ENCODE peak calls at places on chromosomes 13 and 19, in ten cellular contexts. A is Peyer's patch, L is heart right ventricle, K is lung, P is IMR-90, D is tibial nerve, E is AG10803, T is epithelial cell of esophagus, Q is Caco-2, C is cardiac fibroblast. H is an unnamed sample.

GRCh38 chr19:16160943-16161560 is 12.3 kb downstream of the CIB3 start:
- DNase-seq in A (no peak), L (no peak), K (no peak), P (peak), D (no peak), E (peak), T (peak), Q (no peak), C (peak), H (peak)

GRCh38 chr19:31553112-31553843 is 204.0 kb upstream of the TSHZ3 start:
- DNase-seq in A (no peak), L (no peak), K (no peak), P (no peak), D (no peak), E (no peak), T (peak), Q (no peak), C (no peak), H (no peak)

GRCh38 chr19:49490287-49491029 is 3.0 kb downstream of the RPL13A start:
- DNase-seq in A (no peak), L (no peak), K (no peak), P (no peak), D (no peak), E (no peak), T (no peak), Q (no peak), C (no peak), H (no peak)

GRCh38 chr19:5803752-5804515 is 933 bp upstream of the NRTN start:
- DNase-seq in A (peak), L (peak), K (peak), P (peak), D (peak), E (peak), T (peak), Q (peak), C (peak), H (peak)

GRCh38 chr19:35774274-35775045 is 904 bp upstream of the ARHGAP33 start:
- DNase-seq in A (no peak), L (no peak), K (no peak), P (no peak), D (no peak), E (no peak), T (no peak), Q (no peak), C (no peak), H (no peak)

GRCh38 chr19:5050905-5051304 is 82.0 kb downstream of the KDM4B start:
- DNase-seq in A (no peak), L (no peak), K (no peak), P (no peak), D (no peak), E (no peak), T (no peak), Q (no peak), C (no peak), H (no peak)

GRCh38 chr13:20492641-20493040 is 33.0 kb downstream of the CRYL1 start:
- DNase-seq in A (no peak), L (no peak), K (no peak), P (peak), D (no peak), E (no peak), T (peak), Q (peak), C (peak), H (peak)

GRCh38 chr19:50198431-50199253 is 4.8 kb upstream of the MYH14 start:
- DNase-seq in A (no peak), L (peak), K (no peak), P (no peak), D (peak), E (no peak), T (no peak), Q (no peak), C (peak), H (no peak)

GRCh38 chr13:93882086-93882651 is 597.3 kb downstream of the DCT start:
- DNase-seq in A (no peak), L (no peak), K (no peak), P (peak), D (no peak), E (no peak), T (no peak), Q (no peak), C (no peak), H (no peak)

GRCh38 chr19:18310966-18311365 is 11.9 kb downstream of the LSM4 start:
- DNase-seq in A (no peak), L (no peak), K (no peak), P (no peak), D (no peak), E (no peak), T (no peak), Q (no peak), C (no peak), H (no peak)

GRCh38 chr19:18765224-18765623 is 25.9 kb downstream of the COMP start:
- DNase-seq in A (no peak), L (no peak), K (no peak), P (no peak), D (no peak), E (no peak), T (peak), Q (no peak), C (no peak), H (no peak)

GRCh38 chr13:36919206-36919832 is 719 bp downstream of the SMAD9 start:
- DNase-seq in A (no peak), L (peak), K (peak), P (peak), D (peak), E (peak), T (no peak), Q (no peak), C (peak), H (peak)

GRCh38 chr13:98719527-98720250 is 32.8 kb downstream of the SLC15A1 start:
- DNase-seq in A (no peak), L (no peak), K (no peak), P (no peak), D (no peak), E (no peak), T (no peak), Q (no peak), C (no peak), H (no peak)

GRCh38 chr13:77511552-77511951 is 24.0 kb upstream of the SCEL start:
- DNase-seq in A (no peak), L (no peak), K (no peak), P (no peak), D (no peak), E (no peak), T (peak), Q (no peak), C (no peak), H (peak)

GRCh38 chr13:91292630-91293221 is 54.8 kb upstream of the MIR17HG start:
- DNase-seq in A (no peak), L (no peak), K (no peak), P (no peak), D (no peak), E (no peak), T (no peak), Q (no peak), C (no peak), H (no peak)

GRCh38 chr13:61040180-61040579 is 375.5 kb downstream of the PCDH20 start:
- DNase-seq in A (no peak), L (no peak), K (no peak), P (no peak), D (no peak), E (no peak), T (no peak), Q (no peak), C (no peak), H (no peak)

GRCh38 chr13:46149272-46150133 is 32.5 kb downstream of the LCP1 start:
- DNase-seq in A (no peak), L (no peak), K (no peak), P (peak), D (no peak), E (peak), T (peak), Q (no peak), C (no peak), H (no peak)

GRCh38 chr13:73074101-73074500 is 15.3 kb downstream of the KLF5 start:
- DNase-seq in A (no peak), L (no peak), K (no peak), P (peak), D (no peak), E (no peak), T (no peak), Q (no peak), C (peak), H (no peak)

GRCh38 chr13:28558567-28558966 is 63.6 kb upstream of the FLT1 start:
- DNase-seq in A (no peak), L (peak), K (no peak), P (no peak), D (no peak), E (no peak), T (no peak), Q (no peak), C (peak), H (no peak)

GRCh38 chr19:35350591-35350990 is 2.9 kb downstream of the FFAR1 start:
- DNase-seq in A (peak), L (no peak), K (no peak), P (no peak), D (no peak), E (no peak), T (no peak), Q (peak), C (no peak), H (no peak)

GRCh38 chr13:84590663-84591062 is 708.4 kb upstream of the SLITRK1 start:
- DNase-seq in A (no peak), L (no peak), K (no peak), P (no peak), D (no peak), E (no peak), T (no peak), Q (no peak), C (no peak), H (no peak)

GRCh38 chr19:34497112-34497805 is 15.7 kb downstream of the WTIP start:
- DNase-seq in A (no peak), L (no peak), K (no peak), P (no peak), D (no peak), E (no peak), T (no peak), Q (no peak), C (no peak), H (no peak)

GRCh38 chr13:111609631-111610030 is 289.2 kb downstream of the TEX29 start:
- DNase-seq in A (no peak), L (no peak), K (no peak), P (no peak), D (no peak), E (no peak), T (no peak), Q (no peak), C (no peak), H (no peak)

GRCh38 chr13:27200413-27201066 is 28.9 kb upstream of the USP12 start:
- DNase-seq in A (no peak), L (no peak), K (no peak), P (no peak), D (no peak), E (no peak), T (peak), Q (no peak), C (no peak), H (no peak)

GRCh38 chr19:40803170-40803856 is 4.3 kb downstream of the EGLN2 start:
- DNase-seq in A (no peak), L (no peak), K (no peak), P (no peak), D (no peak), E (no peak), T (no peak), Q (no peak), C (no peak), H (no peak)

GRCh38 chr19:41175825-41176734 is 16.9 kb upstream of the CYP2S1 start:
- DNase-seq in A (peak), L (no peak), K (peak), P (peak), D (peak), E (peak), T (peak), Q (peak), C (peak), H (peak)

GRCh38 chr19:33438987-33439781 is 65.7 kb downstream of the CEBPG start:
- DNase-seq in A (no peak), L (no peak), K (no peak), P (no peak), D (no peak), E (no peak), T (no peak), Q (peak), C (no peak), H (no peak)

GRCh38 chr19:35351441-35352176 is 3.9 kb downstream of the FFAR1 start:
- DNase-seq in A (peak), L (no peak), K (no peak), P (no peak), D (no peak), E (no peak), T (no peak), Q (peak), C (no peak), H (no peak)

GRCh38 chr13:46114599-46114998 is 9.8 kb upstream of the CPB2 start:
- DNase-seq in A (no peak), L (no peak), K (no peak), P (no peak), D (no peak), E (no peak), T (no peak), Q (no peak), C (no peak), H (no peak)

GRCh38 chr19:31718898-31719297 is 369.7 kb upstream of the TSHZ3 start:
- DNase-seq in A (no peak), L (no peak), K (no peak), P (no peak), D (no peak), E (no peak), T (no peak), Q (no peak), C (peak), H (no peak)

GRCh38 chr19:13604902-13605586 is 98.8 kb upstream of the CACNA1A start:
- DNase-seq in A (no peak), L (no peak), K (no peak), P (no peak), D (no peak), E (no peak), T (no peak), Q (no peak), C (no peak), H (no peak)

GRCh38 chr13:113920606-113921306 is 53.1 kb downstream of the C13orf46 start:
- DNase-seq in A (no peak), L (no peak), K (no peak), P (no peak), D (no peak), E (no peak), T (no peak), Q (peak), C (no peak), H (no peak)

GRCh38 chr13:96089749-96090239 is at the start of gene HS6ST3:
- DNase-seq in A (no peak), L (peak), K (no peak), P (no peak), D (no peak), E (peak), T (peak), Q (peak), C (peak), H (peak)

GRCh38 chr13:20465218-20465879 is 60.3 kb downstream of the CRYL1 start:
- DNase-seq in A (no peak), L (no peak), K (no peak), P (peak), D (no peak), E (peak), T (peak), Q (no peak), C (peak), H (no peak)

GRCh38 chr19:1247747-1248453 is 483 bp upstream of the MIDN start:
- DNase-seq in A (peak), L (peak), K (peak), P (peak), D (no peak), E (peak), T (peak), Q (no peak), C (peak), H (no peak)

GRCh38 chr13:44578064-44578394 is 1.9 kb upstream of the TSC22D1 start:
- DNase-seq in A (no peak), L (no peak), K (no peak), P (no peak), D (peak), E (peak), T (no peak), Q (peak), C (no peak), H (no peak)

DNA sequence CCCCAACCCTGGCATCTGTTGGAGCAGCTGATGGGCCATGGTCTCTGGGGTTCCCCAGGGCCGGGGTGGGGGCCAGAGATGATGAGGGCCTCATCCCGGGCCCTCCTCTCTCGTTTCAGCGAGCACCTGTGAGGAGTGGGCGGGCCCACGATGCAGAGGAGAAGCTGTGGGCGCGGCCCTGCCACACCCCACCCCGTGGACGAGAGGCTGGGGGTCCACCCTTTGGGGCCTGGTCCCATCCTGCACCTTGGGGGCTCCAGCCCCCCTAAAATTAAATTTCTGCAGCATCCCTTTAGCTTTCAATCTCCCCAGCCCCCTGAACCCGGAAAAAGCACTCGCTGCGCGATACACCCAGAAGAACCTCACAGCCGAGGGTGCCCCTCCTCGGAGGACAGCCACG is 5.6 kb downstream of the HMG20B start:
- DNase-seq in A (no peak), L (no peak), K (no peak), P (no peak), D (no peak), E (no peak), T (no peak), Q (no peak), C (no peak), H (no peak)
- H3K4me3 ChIP-seq in A (no peak), L (no peak), K (no peak), P (no peak), D (no peak), E (no peak), T (no peak), Q (no peak), C (no peak), H (no peak)

GRCh38 chr19:21260164-21260847 is 68.9 kb downstream of the ZNF708 start:
- DNase-seq in A (no peak), L (no peak), K (no peak), P (no peak), D (no peak), E (no peak), T (no peak), Q (no peak), C (no peak), H (no peak)

DNA sequence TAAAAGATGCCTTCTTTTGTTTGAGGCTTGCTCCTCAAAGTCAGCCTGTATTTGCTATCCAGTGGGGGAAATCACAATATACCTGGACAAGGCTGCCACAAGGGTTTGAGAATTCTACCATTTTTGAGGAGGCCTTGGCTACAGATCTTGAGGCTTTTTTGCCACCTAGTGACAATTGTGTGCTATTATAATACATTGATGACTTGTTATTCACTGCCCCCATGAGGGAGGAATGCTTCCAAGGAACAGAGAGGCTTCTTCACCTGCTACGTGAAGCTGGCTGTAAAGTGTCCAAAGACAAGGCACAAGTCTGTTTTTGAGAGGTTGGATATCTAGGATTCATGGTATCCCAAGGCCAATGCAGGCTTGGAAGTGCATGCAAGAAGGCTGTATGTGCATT is 72.5 kb downstream of the ZNF708 start:
- DNase-seq in A (no peak), L (no peak), K (no peak), P (peak), D (no peak), E (peak), T (peak), Q (no peak), C (peak), H (no peak)
- TF ChIP-seq CTCF in A (no peak), L (no peak), K (no peak), P (peak), D (no peak), E (no peak), T (peak), Q (peak), C (no peak), H (peak)

DNA sequence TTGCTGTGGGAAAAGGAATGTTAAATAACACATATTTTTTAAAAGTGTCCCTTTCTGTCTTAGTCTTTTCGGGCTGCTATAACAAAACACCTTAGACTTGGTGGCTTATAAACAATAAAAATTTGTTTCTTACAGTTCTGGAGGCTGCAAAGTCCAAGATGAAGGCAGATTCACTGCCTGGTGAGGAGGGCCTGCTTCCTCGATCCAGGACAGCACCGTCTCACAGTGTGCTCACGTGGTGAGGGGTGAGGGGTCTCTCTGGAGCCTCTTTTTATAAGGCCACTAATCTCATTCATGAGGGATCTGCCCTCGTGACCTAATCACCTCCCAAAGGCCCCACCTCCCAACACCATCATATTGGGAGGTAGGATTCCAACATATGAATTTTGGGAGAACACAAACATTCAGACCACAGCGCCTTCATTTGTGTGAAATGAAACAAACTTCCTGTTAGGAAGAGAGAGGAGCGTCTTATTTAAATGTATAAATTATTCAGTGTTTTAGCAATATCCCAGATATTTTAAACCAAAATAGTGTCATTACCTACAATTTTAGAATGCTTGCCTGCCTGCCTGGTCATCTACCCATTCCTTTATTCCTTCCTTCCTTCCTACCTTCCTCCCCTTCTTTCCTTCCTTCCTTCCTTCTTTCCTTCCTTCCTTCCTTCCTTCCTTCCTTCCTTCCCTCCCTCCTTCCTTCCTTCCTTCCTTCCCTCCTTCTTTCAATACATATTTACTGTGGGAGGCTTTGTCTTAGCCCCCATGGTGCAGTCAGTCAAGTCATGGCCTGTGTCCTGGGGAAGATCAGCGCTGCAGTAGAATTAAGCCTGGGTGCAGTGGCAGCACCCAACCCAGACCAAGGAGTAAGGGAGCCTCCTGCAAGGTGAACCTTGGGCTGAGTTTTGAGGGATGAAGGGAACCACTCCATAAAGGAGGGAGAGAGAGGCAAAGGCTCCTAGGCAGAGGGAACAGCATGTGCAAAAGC is 84.2 kb downstream of the TEX26 start:
- DNase-seq in A (no peak), L (no peak), K (no peak), P (no peak), D (no peak), E (no peak), T (no peak), Q (no peak), C (no peak), H (no peak)
- H3K4me3 ChIP-seq in A (no peak), L (no peak), K (no peak), P (no peak), D (no peak), E (no peak), T (no peak), Q (no peak), C (no peak), H (no peak)

GRCh38 chr13:110444226-110444653 is 117.3 kb downstream of the RAB20 start:
- DNase-seq in A (no peak), L (no peak), K (no peak), P (peak), D (peak), E (peak), T (peak), Q (no peak), C (peak), H (peak)
- TF ChIP-seq CTCF in A (no peak), L (no peak), K (no peak), P (peak), D (no peak), E (peak), T (peak), Q (peak), C (peak), H (peak)

H was measured in foreskin fibroblast.